ENCODE peak calls at places on chromosomes 2 and 18, in four cellular contexts. A is K562, X is HepG2, G is A549. H is an unnamed sample.

GRCh38 chr2:197713271-197713670 is 8.1 kb downstream of the MARS2 start:
- DNase-seq in A (no peak), X (peak; percentile 39), G (no peak), H (no peak)

GRCh38 chr2:241853651-241854341 is 4.9 kb downstream of the PDCD1 start:
- DNase-seq in A (no peak), X (no peak), G (no peak), H (no peak)

GRCh38 chr18:2441544-2441943 is 129.8 kb downstream of the METTL4 start:
- DNase-seq in A (no peak), X (no peak), G (no peak), H (no peak)

GRCh38 chr2:239189711-239190131 is 211.1 kb downstream of the HDAC4 start:
- DNase-seq in A (no peak), X (no peak), G (no peak), H (no peak)

GRCh38 chr2:239836021-239836765 is 188.9 kb downstream of the NDUFA10 start:
- DNase-seq in A (no peak), X (no peak), G (no peak), H (no peak)

GRCh38 chr2:213834331-213834730 is 550.1 kb downstream of the SPAG16 start:
- DNase-seq in A (no peak), X (no peak), G (peak; percentile 3), H (no peak)

GRCh38 chr18:50073319-50073718 is 121.6 kb downstream of the MYO5B start:
- DNase-seq in A (no peak), X (no peak), G (no peak), H (no peak)

GRCh38 chr2:137185378-137186078 is 420.2 kb downstream of the THSD7B start:
- DNase-seq in A (no peak), X (no peak), G (no peak), H (no peak)

GRCh38 chr18:57906852-57907251 is 103.7 kb upstream of the ATP8B1 start:
- DNase-seq in A (no peak), X (no peak), G (peak; percentile 10), H (peak; percentile 17)

GRCh38 chr2:219287569-219288265 is 8.6 kb downstream of the DNAJB2 start:
- DNase-seq in A (peak; percentile 34), X (no peak), G (no peak), H (no peak)

GRCh38 chr18:25650201-25650941 is 298.4 kb upstream of the ZNF521 start:
- DNase-seq in A (no peak), X (peak; percentile 67), G (no peak), H (no peak)

GRCh38 chr2:66729391-66729790 is 294.5 kb downstream of the MEIS1 start:
- DNase-seq in A (no peak), X (no peak), G (no peak), H (no peak)

GRCh38 chr2:201233192-201234166 is 26.9 kb upstream of the CASP8 start:
- DNase-seq in A (peak; percentile 76), X (peak; percentile 96), G (peak; percentile 79), H (peak; percentile 51)

GRCh38 chr18:33928226-33928625 is 296.5 kb downstream of the NOL4 start:
- DNase-seq in A (no peak), X (no peak), G (no peak), H (no peak)

GRCh38 chr2:17442334-17442733 is 75.9 kb downstream of the RAD51AP2 start:
- DNase-seq in A (no peak), X (no peak), G (no peak), H (no peak)

GRCh38 chr2:158732573-158733429 is 62.3 kb upstream of the DAPL1 start:
- DNase-seq in A (no peak), X (no peak), G (no peak), H (no peak)

GRCh38 chr2:219687266-219687665 is 59.8 kb downstream of the SLC4A3 start:
- DNase-seq in A (no peak), X (no peak), G (no peak), H (no peak)

GRCh38 chr2:102143450-102143985 is 972 bp downstream of the IL1R1 start:
- DNase-seq in A (peak; percentile 11), X (peak; percentile 47), G (no peak), H (no peak)

GRCh38 chr18:5955861-5956260 is 60.5 kb upstream of the TMEM200C start:
- DNase-seq in A (no peak), X (no peak), G (no peak), H (no peak)

GRCh38 chr2:30421551-30422436 is 25.3 kb upstream of the LCLAT1 start:
- DNase-seq in A (no peak), X (no peak), G (no peak), H (no peak)

GRCh38 chr2:33013684-33014110 is 66.9 kb downstream of the LTBP1 start:
- DNase-seq in A (no peak), X (no peak), G (no peak), H (no peak)

GRCh38 chr2:23940262-23940975 is at the start of gene UBXN2A:
- DNase-seq in A (peak; percentile 87), X (peak; percentile 69), G (peak; percentile 89), H (peak; percentile 76)

GRCh38 chr2:44686561-44686960 is 254.9 kb upstream of the SIX3 start:
- DNase-seq in A (no peak), X (no peak), G (peak; percentile 7), H (no peak)

GRCh38 chr2:41933035-41933429 is 114.8 kb upstream of the PKDCC start:
- DNase-seq in A (no peak), X (no peak), G (no peak), H (no peak)

GRCh38 chr2:41935004-41935401 is 112.8 kb upstream of the PKDCC start:
- DNase-seq in A (no peak), X (no peak), G (no peak), H (no peak)

GRCh38 chr2:41932241-41933034 is 115.4 kb upstream of the PKDCC start:
- DNase-seq in A (peak; percentile 67), X (no peak), G (no peak), H (no peak)

GRCh38 chr2:41934323-41935003 is 113.4 kb upstream of the PKDCC start:
- DNase-seq in A (peak; percentile 27), X (no peak), G (peak; percentile 39), H (no peak)

DNA sequence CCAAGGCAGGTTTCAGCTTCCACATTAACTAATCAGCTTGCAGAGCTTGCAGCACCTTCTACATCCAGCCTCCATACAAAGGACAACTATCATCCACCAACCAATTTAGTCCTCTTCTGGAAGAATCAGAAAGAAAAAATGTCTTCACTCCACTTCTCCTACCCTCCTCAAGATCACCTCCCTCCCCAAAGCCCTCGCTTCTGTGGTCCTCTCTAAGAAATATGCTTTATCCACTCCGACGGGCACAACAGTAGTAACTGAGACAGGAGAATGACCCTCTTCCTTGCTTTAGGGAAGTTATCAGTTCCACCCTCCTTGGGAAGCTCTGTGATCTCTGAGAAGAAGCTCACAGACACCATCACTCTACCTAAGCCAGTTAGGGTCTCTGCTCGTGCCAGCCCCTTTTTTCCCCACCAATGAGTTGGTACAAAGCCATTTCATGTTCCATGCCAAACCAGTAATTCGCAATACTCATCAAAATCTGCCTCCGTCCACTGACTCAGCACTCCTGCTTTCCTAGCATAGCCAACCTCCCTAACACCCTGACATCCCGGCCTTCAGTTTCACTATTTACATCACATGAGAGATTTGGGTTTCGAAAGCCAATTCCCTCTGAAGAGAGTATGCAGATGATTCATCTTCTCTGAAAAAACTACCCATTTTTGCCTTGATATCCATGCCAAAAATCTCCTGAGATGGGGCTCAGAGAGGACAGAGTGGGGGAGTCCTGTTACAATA is 114.1 kb upstream of the PKDCC start:
- DNase-seq in A (no peak), X (no peak), G (peak; percentile 79), H (no peak)
- TF ChIP-seq USF2 in A (no peak), X (no peak), G (no peak), H (no peak)

GRCh38 chr2:154439156-154439555 is 259.3 kb upstream of the KCNJ3 start:
- DNase-seq in A (no peak), X (peak; percentile 13), G (no peak), H (no peak)
- TF ChIP-seq NR3C1 in A (no peak), X (no peak), G (no peak), H (no peak)

GRCh38 chr18:52340466-52341378 is 725 bp downstream of the DCC start:
- DNase-seq in A (no peak), X (no peak), G (no peak), H (no peak)
- TF ChIP-seq USF2 in A (no peak), X (no peak), G (no peak), H (no peak)

GRCh38 chr2:109507217-109507616 is 106.5 kb downstream of the SEPTIN10 start:
- DNase-seq in A (no peak), X (no peak), G (no peak), H (no peak)
- TF ChIP-seq NR3C1 in A (no peak), X (no peak), G (no peak), H (no peak)

GRCh38 chr2:189147989-189148388 is 31.6 kb downstream of the COL5A2 start:
- DNase-seq in A (no peak), X (no peak), G (no peak), H (no peak)

GRCh38 chr2:189152476-189152875 is 27.1 kb downstream of the COL5A2 start:
- DNase-seq in A (no peak), X (no peak), G (no peak), H (no peak)

GRCh38 chr2:189147361-189147760 is 32.2 kb downstream of the COL5A2 start:
- DNase-seq in A (no peak), X (no peak), G (no peak), H (no peak)

GRCh38 chr2:189151897-189152296 is 27.7 kb downstream of the COL5A2 start:
- DNase-seq in A (no peak), X (no peak), G (no peak), H (no peak)

GRCh38 chr2:189149981-189150380 is 29.6 kb downstream of the COL5A2 start:
- DNase-seq in A (no peak), X (no peak), G (no peak), H (no peak)
- TF ChIP-seq USF2 in A (no peak), X (no peak), G (no peak), H (no peak)

GRCh38 chr2:64637931-64638330 is 15.8 kb downstream of the SERTAD2 start:
- DNase-seq in A (no peak), X (no peak), G (no peak), H (no peak)

GRCh38 chr2:64638502-64639120 is 15.1 kb downstream of the SERTAD2 start:
- DNase-seq in A (no peak), X (no peak), G (no peak), H (no peak)

GRCh38 chr2:64634338-64635267 is 19.1 kb downstream of the SERTAD2 start:
- DNase-seq in A (no peak), X (no peak), G (no peak), H (no peak)

GRCh38 chr2:64636105-64636873 is 17.4 kb downstream of the SERTAD2 start:
- DNase-seq in A (peak; percentile 31), X (no peak), G (no peak), H (no peak)

DNA sequence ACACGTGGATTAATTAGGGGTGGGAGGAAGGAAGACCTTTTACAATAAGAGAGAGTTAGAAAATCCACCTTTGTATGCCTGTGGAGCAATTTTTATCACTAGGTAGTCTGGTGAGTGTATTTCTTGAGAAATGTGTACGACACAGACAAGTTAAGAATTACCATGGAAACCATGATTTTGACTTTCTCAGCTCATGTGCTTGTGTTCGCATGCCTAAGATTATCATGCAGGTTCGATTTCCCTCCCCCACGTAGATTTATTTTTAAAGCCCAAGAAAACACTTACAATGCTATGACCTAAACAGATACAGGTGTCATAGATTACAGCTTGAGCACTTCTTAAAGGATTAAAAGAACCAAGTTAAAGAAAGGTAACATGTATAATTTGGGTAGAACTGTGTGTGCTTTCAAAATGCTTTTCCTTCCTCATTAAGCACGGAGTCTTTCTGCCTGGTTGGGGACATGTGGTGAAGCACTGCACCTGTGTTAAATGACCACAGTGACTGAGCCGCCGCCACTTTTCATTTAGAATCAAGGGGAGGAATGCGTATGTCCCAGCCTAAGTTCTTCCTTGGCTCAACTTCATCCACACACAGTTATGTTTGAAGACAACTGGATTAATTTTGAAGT is 16.6 kb downstream of the SERTAD2 start:
- DNase-seq in A (no peak), X (no peak), G (no peak), H (no peak)
- TF ChIP-seq NR3C1 in A (no peak), X (no peak), G (no peak), H (no peak)